ENCODE peak calls at places on chromosomes 3 and 15, in four cellular contexts. W is astrocyte, I is HepG2, V is GM23248. P is an unnamed sample. For H3K4me1 and H3K79me2, the result is how much of the 10 kb centered on the place peaks cover.

GRCh38 chr15:40094156-40094555 is 14.5 kb downstream of the BMF start:
- DNase-seq in W (no peak), I (no peak), V (no peak), P (no peak)

GRCh38 chr3:65761890-65762605 is 276.7 kb downstream of the MAGI1 start:
- DNase-seq in W (no peak), I (no peak), V (no peak), P (no peak)

GRCh38 chr15:63506537-63507035 is 2.2 kb downstream of the USP3 start:
- DNase-seq in W (peak), I (peak), V (peak), P (no peak)

GRCh38 chr3:57896046-57896445 is 112.2 kb upstream of the FLNB start:
- DNase-seq in W (no peak), I (no peak), V (no peak), P (no peak)

GRCh38 chr3:170222647-170223541 is 670 bp downstream of the PRKCI start:
- DNase-seq in W (no peak), I (peak), V (peak), P (peak)

GRCh38 chr3:54954019-54954418 is 26.2 kb upstream of the LRTM1 start:
- DNase-seq in W (peak), I (no peak), V (peak), P (peak)

GRCh38 chr15:31267161-31268107 is 59.2 kb upstream of the KLF13 start:
- DNase-seq in W (no peak), I (no peak), V (no peak), P (no peak)

GRCh38 chr15:74291101-74292071 is 55.3 kb downstream of the CCDC33 start:
- DNase-seq in W (peak), I (peak), V (peak), P (peak)

GRCh38 chr15:39409876-39410505 is 170.9 kb upstream of the THBS1 start:
- DNase-seq in W (peak), I (no peak), V (peak), P (no peak)

GRCh38 chr3:4546346-4547178 is 53.4 kb downstream of the ITPR1 start:
- DNase-seq in W (no peak), I (no peak), V (no peak), P (no peak)

GRCh38 chr15:62506217-62506805 is 341.2 kb upstream of the C2CD4B start:
- DNase-seq in W (peak), I (peak), V (peak), P (peak)

GRCh38 chr15:69781411-69782125 is 316.1 kb downstream of the TLE3 start:
- DNase-seq in W (no peak), I (no peak), V (no peak), P (no peak)

GRCh38 chr3:126472277-126473006 is 3.2 kb downstream of the ZXDC start:
- DNase-seq in W (peak), I (peak), V (peak), P (peak)

GRCh38 chr3:127836004-127836882 is 13.9 kb upstream of the MGLL start:
- DNase-seq in W (no peak), I (no peak), V (no peak), P (no peak)

GRCh38 chr3:127834771-127835170 is 12.5 kb upstream of the MGLL start:
- DNase-seq in W (no peak), I (no peak), V (no peak), P (no peak)

GRCh38 chr3:127839099-127839498 is 16.8 kb upstream of the MGLL start:
- DNase-seq in W (no peak), I (no peak), V (no peak), P (no peak)

GRCh38 chr3:127844326-127844942 is 22.1 kb upstream of the MGLL start:
- DNase-seq in W (no peak), I (no peak), V (no peak), P (no peak)

GRCh38 chr3:127840671-127841070 is 18.4 kb upstream of the MGLL start:
- DNase-seq in W (no peak), I (no peak), V (no peak), P (no peak)
- H3K4me1 ChIP-seq in W (under half), I (under half), V (under half), P (under half)

DNA sequence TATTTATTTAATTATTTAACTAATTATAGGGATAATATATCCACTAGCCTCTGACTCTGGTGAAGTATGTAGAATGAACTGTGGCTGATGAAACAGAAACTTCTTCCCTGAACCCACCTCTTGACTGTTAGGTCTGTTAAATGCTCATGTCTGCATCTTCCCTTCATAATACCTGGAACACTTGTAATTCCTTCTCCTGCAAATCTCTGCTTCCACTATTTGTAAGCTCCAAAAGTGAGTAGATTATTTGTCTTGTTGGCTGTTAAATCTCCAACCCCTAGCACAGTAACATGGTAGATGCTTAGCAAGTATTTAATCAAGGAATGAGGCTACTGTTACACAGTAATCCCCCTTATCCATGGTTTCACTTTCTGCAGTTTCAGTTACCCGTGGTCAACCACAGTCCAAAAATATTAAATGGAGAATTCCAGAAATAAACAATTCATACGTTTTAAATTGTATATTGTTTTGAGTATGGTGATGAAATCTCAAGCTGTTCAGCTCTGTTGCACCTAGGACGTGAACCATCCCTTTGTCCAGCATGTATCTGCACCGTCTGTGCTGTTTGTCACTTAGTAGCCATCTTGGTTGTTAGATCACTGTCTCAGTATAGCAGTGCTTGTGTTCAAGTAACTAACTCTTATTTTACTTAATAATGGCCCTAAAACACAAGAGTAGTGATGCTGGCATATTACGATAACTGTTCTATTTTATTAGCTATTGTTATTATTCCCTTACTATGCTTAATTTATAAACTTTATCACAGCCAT is 5.7 kb downstream of the TTBK2 start:
- DNase-seq in W (no peak), I (no peak), V (no peak), P (no peak)
- H3K79me2 ChIP-seq in W (under half), I (under half), V (half or more), P (half or more)

DNA sequence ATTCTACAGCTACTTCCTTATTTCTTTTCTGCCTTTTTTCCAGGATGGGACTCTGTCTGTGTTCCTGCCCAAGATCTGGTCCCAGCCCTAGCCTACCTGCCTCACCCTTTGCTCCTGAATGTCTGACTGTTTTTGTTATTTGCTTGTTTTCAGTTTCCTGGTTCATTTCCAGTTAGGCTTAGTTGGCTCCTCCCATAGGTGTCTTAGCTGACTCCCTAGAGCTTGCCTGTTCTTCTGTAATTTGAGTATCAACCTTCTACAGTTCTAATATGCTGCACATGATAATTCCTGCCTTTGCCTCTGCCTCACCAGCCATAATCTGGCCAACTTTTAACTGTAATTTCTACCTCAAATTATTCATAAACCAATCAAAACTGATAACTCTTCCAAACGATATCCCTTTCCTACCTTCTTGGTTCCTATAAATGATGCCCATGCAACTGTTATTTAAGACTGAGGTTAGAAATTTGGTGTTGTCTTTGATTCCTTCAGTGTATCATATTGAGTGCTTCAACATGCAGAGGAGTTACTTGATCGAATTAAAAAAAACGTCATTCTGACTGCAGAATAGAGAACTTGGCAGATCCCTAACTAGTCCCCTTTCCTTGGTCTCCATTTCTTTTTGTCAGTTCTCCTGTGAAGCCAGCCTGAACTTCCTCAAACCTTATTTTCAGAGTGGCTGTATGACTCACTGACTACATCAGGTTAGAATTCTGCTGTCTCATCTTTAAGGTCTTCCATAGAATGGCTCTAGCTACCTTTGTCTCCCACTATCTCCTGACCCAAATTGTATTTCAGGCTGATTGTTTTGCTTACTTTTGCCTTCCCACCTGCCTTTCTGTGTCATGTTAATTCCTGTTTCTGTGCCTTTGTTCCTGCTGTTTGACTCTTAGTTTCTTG is 8.4 kb downstream of the GOLM2 start:
- DNase-seq in W (peak), I (peak), V (peak), P (peak)
- H2AFZ ChIP-seq in W (no peak), I (no peak), V (no peak), P (no peak)

GRCh38 chr3:25384471-25384870 is 43.6 kb upstream of the RARB start:
- DNase-seq in W (no peak), I (no peak), V (no peak), P (no peak)
- H3K4me1 ChIP-seq in W (under half), I (under half), V (under half), P (under half)

DNA sequence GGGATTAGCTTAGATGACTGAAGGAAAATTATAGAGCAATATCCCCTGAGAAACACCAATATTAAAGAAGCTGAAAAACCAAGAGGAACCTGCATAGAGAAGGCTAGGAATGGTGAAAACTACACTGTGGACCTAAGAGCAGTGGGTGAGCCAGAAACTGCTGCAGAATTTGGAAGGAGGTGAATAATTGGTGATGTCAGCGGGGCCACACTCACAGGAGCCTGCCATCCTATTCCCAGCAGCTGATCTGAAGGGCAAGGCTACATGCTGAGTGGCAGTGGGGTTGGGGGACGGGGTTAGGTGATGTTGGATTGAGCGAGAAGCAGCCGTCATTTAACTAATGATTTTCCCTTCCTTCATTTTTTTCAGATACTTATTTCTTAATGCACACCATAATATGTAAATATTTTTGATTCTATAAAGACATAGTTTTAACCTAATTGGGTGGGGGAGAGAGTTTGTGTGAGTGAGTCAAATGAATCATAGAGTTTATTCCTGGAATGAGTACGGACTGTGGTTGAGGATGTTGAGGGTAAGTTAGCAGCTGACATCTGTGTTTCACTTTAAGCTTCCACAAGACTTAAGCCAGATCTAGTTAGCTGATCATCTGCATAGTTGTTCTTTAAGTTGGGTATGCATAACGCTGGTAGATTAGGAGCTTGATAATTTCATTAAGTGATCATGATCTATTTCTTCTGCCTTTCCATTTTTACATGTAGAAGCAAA is 222.8 kb downstream of the PTPRG start:
- DNase-seq in W (peak), I (no peak), V (peak), P (no peak)
- H3K79me2 ChIP-seq in W (under half), I (under half), V (under half), P (under half)

GRCh38 chr15:43998607-43999006 is 171.8 kb downstream of the WDR76 start:
- DNase-seq in W (peak), I (no peak), V (peak), P (peak)
- H2AFZ ChIP-seq in W (no peak), I (no peak), V (peak), P (no peak)